ENCODE peak calls at places on chromosome 18, in six cellular contexts. J, M, N, W, O and C are unnamed samples.

GRCh38 chr18:56576826-56577573 is 61.4 kb downstream of the TXNL1 start:
- DNase-seq in O (no peak), W (no peak), J (peak), N (no peak), M (no peak), C (no peak)

GRCh38 chr18:7575465-7576026 is 8.4 kb downstream of the PTPRM start:
- DNase-seq in N (peak), W (peak), J (no peak), O (no peak), M (peak), C (no peak)

GRCh38 chr18:79950440-79951341 is 762 bp downstream of the SLC66A2 start:
- DNase-seq in W (no peak), N (peak), M (peak), J (no peak), O (no peak), C (peak)

GRCh38 chr18:78113445-78113844 is 863.8 kb downstream of the GALR1 start:
- DNase-seq in J (no peak), M (no peak), O (no peak), W (no peak), N (no peak), C (no peak)

GRCh38 chr18:59617468-59617932 is 79.7 kb downstream of the CCBE1 start:
- DNase-seq in W (no peak), N (no peak), O (no peak), M (peak), J (no peak), C (no peak)

GRCh38 chr18:37483221-37483971 is 82.2 kb downstream of the CELF4 start:
- DNase-seq in N (peak), J (peak), M (peak), O (no peak), W (peak), C (no peak)

GRCh38 chr18:13611058-13611615 is 115.2 kb downstream of the FAM210A start:
- DNase-seq in O (no peak), J (peak), N (peak), M (no peak), W (peak), C (no peak)

GRCh38 chr18:58231930-58232329 is 187.9 kb downstream of the NEDD4L start:
- DNase-seq in W (no peak), J (peak), O (no peak), N (peak), M (peak), C (peak)

GRCh38 chr18:79104137-79104536 is 34.9 kb downstream of the ATP9B start:
- DNase-seq in J (no peak), M (no peak), N (no peak), O (no peak), W (no peak), C (no peak)

GRCh38 chr18:3441290-3441689 is 8.7 kb upstream of the TGIF1 start:
- DNase-seq in M (no peak), N (peak), J (peak), W (peak), O (no peak), C (no peak)

GRCh38 chr18:24630346-24630880 is 170.0 kb downstream of the HRH4 start:
- DNase-seq in M (no peak), W (no peak), O (no peak), J (no peak), N (no peak), C (no peak)

GRCh38 chr18:9808530-9809241 is 77.1 kb upstream of the TXNDC2 start:
- DNase-seq in N (peak), J (peak), W (peak), O (peak), M (peak), C (no peak)

GRCh38 chr18:63850010-63850409 is 37.5 kb upstream of the SERPINB2 start:
- DNase-seq in O (peak), W (peak), N (peak), J (peak), M (peak), C (no peak)

GRCh38 chr18:3177902-3178687 is 41.7 kb downstream of the MYOM1 start:
- DNase-seq in N (peak), W (peak), O (no peak), M (no peak), J (no peak), C (peak)

GRCh38 chr18:32310119-32310518 is 120.3 kb downstream of the MEP1B start:
- DNase-seq in J (peak), O (no peak), N (peak), M (no peak), W (peak), C (no peak)
- H3K4me3 ChIP-seq in J (no peak), O (no peak), N (no peak), M (no peak), W (no peak), C (no peak)

DNA sequence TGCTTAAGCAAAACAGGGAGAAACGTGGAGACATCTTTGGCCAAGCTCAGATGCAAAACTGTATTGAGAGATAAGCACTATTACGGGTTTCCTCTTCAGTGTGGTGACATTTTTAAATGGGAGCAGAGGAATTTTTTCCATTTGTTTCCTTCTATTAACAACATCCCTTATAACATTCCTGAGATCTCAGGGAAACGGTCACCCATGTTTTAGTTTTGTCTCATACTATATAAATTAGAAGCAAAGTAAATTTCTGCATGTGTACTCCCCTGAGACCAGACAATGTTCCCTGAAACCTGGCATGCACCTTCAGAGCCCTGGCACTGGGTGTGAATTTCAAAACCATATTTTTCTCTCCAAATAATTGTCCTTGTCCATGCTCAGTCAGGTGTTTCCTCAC is 57.6 kb upstream of the RNF152 start:
- DNase-seq in M (no peak), J (no peak), N (no peak), O (no peak), W (no peak), C (no peak)
- H3K4me3 ChIP-seq in M (no peak), J (no peak), N (no peak), O (no peak), W (no peak), C (no peak)

GRCh38 chr18:23587220-23587642 is 925 bp upstream of the NPC1 start:
- DNase-seq in J (peak), O (no peak), M (no peak), N (no peak), W (no peak), C (no peak)
- H3K4me3 ChIP-seq in J (no peak), O (peak), M (no peak), N (peak), W (peak), C (peak)

GRCh38 chr18:47263828-47264314 is 12.4 kb upstream of the SKOR2 start:
- DNase-seq in J (no peak), W (no peak), N (no peak), M (no peak), O (no peak), C (no peak)
- H3K4me3 ChIP-seq in J (peak), W (peak), N (peak), M (no peak), O (no peak), C (peak)

GRCh38 chr18:55097406-55098170 is 138.3 kb upstream of the CCDC68 start:
- DNase-seq in O (no peak), M (no peak), W (peak), J (peak), N (peak), C (no peak)
- H3K4me3 ChIP-seq in O (no peak), M (no peak), W (no peak), J (no peak), N (no peak), C (no peak)

GRCh38 chr18:32730620-32731021 is 42.2 kb downstream of the KLHL14 start:
- DNase-seq in N (peak), W (no peak), M (peak), O (no peak), J (no peak), C (no peak)
- H3K4me3 ChIP-seq in N (peak), W (no peak), M (peak), O (peak), J (no peak), C (peak)

DNA sequence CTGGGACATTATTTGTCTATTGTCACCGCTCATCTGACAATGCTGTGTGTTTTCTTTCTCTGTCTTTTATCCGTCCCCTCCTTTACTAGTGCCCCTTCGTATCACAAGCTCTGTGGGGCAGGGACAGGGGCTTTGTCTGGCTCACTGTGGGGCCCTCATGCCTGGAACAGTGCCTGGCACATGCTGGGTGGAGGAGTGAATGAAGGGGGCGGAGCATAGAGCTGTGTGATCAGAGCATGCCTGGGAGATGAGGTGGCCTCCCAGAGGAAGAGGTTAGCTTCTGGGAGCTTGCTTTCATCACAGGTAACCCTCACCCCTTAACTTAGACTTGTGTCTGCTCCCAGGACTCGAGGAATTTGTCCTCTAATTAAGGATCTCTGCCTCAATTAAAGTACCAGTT is 16.4 kb downstream of the MTCL1 start:
- DNase-seq in M (peak), O (no peak), J (peak), N (peak), W (no peak), C (no peak)
- H3K4me3 ChIP-seq in M (no peak), O (no peak), J (no peak), N (no peak), W (no peak), C (no peak)

GRCh38 chr18:77101410-77102245 is 31.0 kb downstream of the MBP start:
- DNase-seq in W (peak), J (peak), M (peak), O (no peak), N (peak), C (peak)

GRCh38 chr18:77100751-77101355 is 31.7 kb downstream of the MBP start:
- DNase-seq in O (no peak), N (peak), W (no peak), M (peak), J (no peak), C (no peak)

GRCh38 chr18:77103991-77104521 is 28.5 kb downstream of the MBP start:
- DNase-seq in W (no peak), N (peak), J (no peak), O (no peak), M (no peak), C (no peak)

GRCh38 chr18:77103181-77103875 is 29.3 kb downstream of the MBP start:
- DNase-seq in J (no peak), N (peak), O (no peak), M (no peak), W (peak), C (no peak)

GRCh38 chr18:77102246-77103040 is 30.1 kb downstream of the MBP start:
- DNase-seq in O (no peak), M (peak), W (peak), N (peak), J (no peak), C (no peak)
- H3K4me3 ChIP-seq in O (no peak), M (no peak), W (no peak), N (peak), J (no peak), C (no peak)